ENCODE peak calls at places on chromosomes 11 and 22, in eight cellular contexts. T is HCT116, M is adrenal gland, O is brain microvascular endothelial cell, J is AG09319, I is EL, X is cardiac muscle cell, K is GM23248. L is an unnamed sample.

GRCh38 chr22:44605486-44605885 is 96.5 kb upstream of the PRR5 start:
- DNase-seq in M (no peak), K (no peak), O (no peak), I (no peak), T (no peak), J (no peak), X (no peak), L (no peak)

GRCh38 chr22:40364431-40364830 is 6.0 kb upstream of the SGSM3 start:
- DNase-seq in T (no peak), I (no peak), X (no peak), M (no peak), J (no peak), K (no peak), O (no peak), L (no peak)

GRCh38 chr11:108474664-108475485 is 7.5 kb upstream of the C11orf65 start:
- DNase-seq in O (no peak), I (no peak), X (no peak), T (no peak), J (no peak), M (no peak), K (no peak), L (no peak)

GRCh38 chr11:46216040-46216764 is 61.3 kb upstream of the CREB3L1 start:
- DNase-seq in X (peak; percentile 41), K (peak; percentile 52), T (no peak), J (no peak), M (no peak), I (peak; percentile 51), O (no peak), L (no peak)

GRCh38 chr22:20131593-20131855 is at the start of gene ZDHHC8:
- DNase-seq in K (peak; percentile 50), J (no peak), O (no peak), I (no peak), X (peak; percentile 36), T (no peak), M (no peak), L (peak; percentile 53)

GRCh38 chr11:114036156-114036811 is 23.2 kb upstream of the ZBTB16 start:
- DNase-seq in J (peak; percentile 2), M (peak; percentile 85), X (peak; percentile 91), T (peak; percentile 41), K (peak; percentile 84), O (no peak), I (peak; percentile 55), L (peak; percentile 76)

GRCh38 chr11:46625406-46625805 is 8.1 kb downstream of the ATG13 start:
- DNase-seq in O (no peak), X (no peak), K (no peak), T (no peak), M (no peak), I (no peak), J (no peak), L (no peak)

GRCh38 chr11:12090761-12091261 is 19.6 kb upstream of the MICAL2 start:
- DNase-seq in J (no peak), T (peak; percentile 73), M (no peak), I (no peak), K (no peak), O (no peak), X (no peak), L (no peak)

GRCh38 chr11:103733889-103734288 is 302.6 kb upstream of the DDI1 start:
- DNase-seq in K (no peak), M (no peak), J (no peak), X (no peak), I (no peak), T (no peak), O (no peak), L (no peak)

GRCh38 chr11:122634507-122634906 is 21.0 kb upstream of the UBASH3B start:
- DNase-seq in J (peak; percentile 64), M (no peak), O (peak; percentile 50), T (no peak), X (no peak), I (peak; percentile 67), K (peak; percentile 68), L (no peak)

GRCh38 chr11:6544921-6545850 is 48.1 kb downstream of the DNHD1 start:
- DNase-seq in M (no peak), K (peak; percentile 47), O (no peak), I (peak; percentile 23), J (no peak), T (no peak), X (peak; percentile 5), L (no peak)

GRCh38 chr11:17388609-17389204 is at the start of gene KCNJ11:
- DNase-seq in T (no peak), M (no peak), I (no peak), K (no peak), J (no peak), O (no peak), X (no peak), L (no peak)

GRCh38 chr11:115103921-115104320 is 400.3 kb downstream of the CADM1 start:
- DNase-seq in M (no peak), I (no peak), O (no peak), J (no peak), X (no peak), T (no peak), K (no peak), L (no peak)

GRCh38 chr11:118430956-118431355 is 5.3 kb upstream of the KMT2A start:
- DNase-seq in K (no peak), I (no peak), X (no peak), T (no peak), M (no peak), O (no peak), J (no peak), L (no peak)

GRCh38 chr11:92440701-92441338 is 216.2 kb downstream of the FAT3 start:
- DNase-seq in M (no peak), J (no peak), I (peak; percentile 30), O (no peak), T (no peak), X (no peak), K (no peak), L (no peak)

GRCh38 chr22:27213291-27213690 is 555.9 kb downstream of the MIAT start:
- DNase-seq in J (no peak), X (peak; percentile 63), I (no peak), K (peak; percentile 39), O (no peak), M (no peak), T (no peak), L (no peak)

GRCh38 chr11:115941481-115941993 is 437.3 kb upstream of the CADM1 start:
- DNase-seq in K (no peak), M (no peak), O (peak; percentile 71), I (peak; percentile 8), X (peak; percentile 88), T (no peak), J (no peak), L (no peak)

GRCh38 chr22:16925407-16925966 is 82.5 kb downstream of the GAB4 start:
- DNase-seq in O (no peak), T (no peak), M (no peak), J (no peak), X (no peak), I (no peak), K (no peak), L (no peak)

L was measured in BE2C.